ENCODE peak calls at places on chromosome 16, in eight cellular contexts. B is Caco-2, X is lower lobe of right lung, G is iris pigment epithelial cell, K is IMR-90, D is tibial nerve, S is pancreas, J is amygdala. U is an unnamed sample.
A peak's percentile ranks its signal among the peaks of the same experiment; 100 is the strongest.

GRCh38 chr16:55917373-55917919 is 42.3 kb upstream of the CES5A start:
- DNase-seq in B (no peak), X (no peak), G (no peak), K (no peak), D (no peak), S (no peak), J (no peak), U (no peak)

GRCh38 chr16:56263711-56264608 is 72.7 kb downstream of the GNAO1 start:
- DNase-seq in B (peak; percentile 85), X (no peak), G (no peak), K (no peak), D (no peak), S (no peak), J (no peak), U (no peak)

GRCh38 chr16:55040366-55041086 is 109.9 kb downstream of the IRX5 start:
- DNase-seq in B (no peak), X (no peak), G (no peak), K (no peak), D (no peak), S (no peak), J (no peak), U (no peak)

GRCh38 chr16:88327566-88328312 is 55.0 kb upstream of the ZNF469 start:
- DNase-seq in B (no peak), X (no peak), G (peak; percentile 32), K (no peak), D (no peak), S (peak; percentile 45), J (no peak), U (no peak)

GRCh38 chr16:59060212-59060611 is 326.1 kb upstream of the GOT2 start:
- DNase-seq in B (no peak), X (no peak), G (peak; percentile 67), K (peak; percentile 84), D (no peak), S (no peak), J (no peak), U (peak; percentile 89)

GRCh38 chr16:10877472-10877946 is 507 bp downstream of the CIITA start:
- DNase-seq in B (no peak), X (no peak), G (no peak), K (no peak), D (no peak), S (peak; percentile 55), J (no peak), U (no peak)

GRCh38 chr16:84874004-84874435 is 54.2 kb downstream of the CRISPLD2 start:
- DNase-seq in B (no peak), X (no peak), G (peak; percentile 20), K (no peak), D (no peak), S (no peak), J (no peak), U (peak; percentile 23)

GRCh38 chr16:29820730-29821662 is 734 bp downstream of the MVP start:
- DNase-seq in B (no peak), X (peak; percentile 87), G (no peak), K (no peak), D (no peak), S (peak; percentile 81), J (no peak), U (peak; percentile 66)

GRCh38 chr16:87126403-87127025 is 190.7 kb downstream of the C16orf95 start:
- DNase-seq in B (no peak), X (no peak), G (no peak), K (no peak), D (no peak), S (no peak), J (no peak), U (no peak)

GRCh38 chr16:51326131-51326856 is 175.2 kb upstream of the SALL1 start:
- DNase-seq in B (no peak), X (no peak), G (peak; percentile 77), K (peak; percentile 87), D (no peak), S (no peak), J (no peak), U (peak; percentile 91)

U was measured in M059J.